ENCODE peak calls at places on chromosomes 5 and 9, in eight cellular contexts. G is CD8-positive, alpha-beta T cell; O is WERI-Rb-1; P is psoas muscle; R is dorsolateral prefrontal cortex; H is cardiac muscle cell; S is fibroblast of pulmonary artery; T is GM06990. Q is an unnamed sample.

GRCh38 chr9:121884057-121884512 is 209.0 kb downstream of the TTLL11 start:
- DNase-seq in G (no peak), O (no peak), P (no peak), R (peak), H (no peak), S (no peak), T (no peak), Q (no peak)

GRCh38 chr9:105290401-105290800 is 46.0 kb downstream of the SLC44A1 start:
- DNase-seq in G (no peak), O (no peak), P (no peak), R (no peak), H (peak), S (peak), T (no peak), Q (peak)

GRCh38 chr5:1536298-1537165 is 12.8 kb upstream of the LPCAT1 start:
- DNase-seq in G (peak), O (peak), P (peak), R (no peak), H (peak), S (no peak), T (peak), Q (peak)

GRCh38 chr9:99124534-99124933 is 19.6 kb downstream of the TGFBR1 start:
- DNase-seq in G (no peak), O (no peak), P (no peak), R (no peak), H (no peak), S (no peak), T (no peak), Q (no peak)

GRCh38 chr5:8216921-8217320 is 348.0 kb downstream of the MTRR start:
- DNase-seq in G (no peak), O (no peak), P (no peak), R (no peak), H (no peak), S (no peak), T (no peak), Q (no peak)

GRCh38 chr5:44828719-44829118 is 20.0 kb downstream of the MRPS30 start:
- DNase-seq in G (no peak), O (no peak), P (no peak), R (no peak), H (no peak), S (no peak), T (no peak), Q (no peak)

GRCh38 chr9:12774861-12775367 is at the start of gene LURAP1L:
- DNase-seq in G (no peak), O (peak), P (no peak), R (peak), H (peak), S (peak), T (no peak), Q (peak)

GRCh38 chr9:81601639-81602623 is 87.4 kb downstream of the TLE1 start:
- DNase-seq in G (no peak), O (no peak), P (no peak), R (no peak), H (peak), S (peak), T (no peak), Q (peak)

GRCh38 chr9:90838761-90839160 is 37.1 kb downstream of the SYK start:
- DNase-seq in G (no peak), O (no peak), P (no peak), R (no peak), H (no peak), S (no peak), T (no peak), Q (no peak)

GRCh38 chr5:14698495-14698894 is 34.0 kb downstream of the OTULIN start:
- DNase-seq in G (no peak), O (no peak), P (no peak), R (no peak), H (no peak), S (no peak), T (no peak), Q (no peak)

GRCh38 chr5:157172408-157172807 is 6.3 kb upstream of the GARIN3 start:
- DNase-seq in G (peak), O (no peak), P (no peak), R (no peak), H (no peak), S (no peak), T (peak), Q (no peak)

GRCh38 chr9:125405938-125406811 is 144.5 kb downstream of the GAPVD1 start:
- DNase-seq in G (no peak), O (no peak), P (no peak), R (no peak), H (peak), S (peak), T (no peak), Q (peak)

GRCh38 chr9:78871452-78872331 is 574.8 kb downstream of the PSAT1 start:
- DNase-seq in G (no peak), O (no peak), P (no peak), R (no peak), H (peak), S (peak), T (no peak), Q (peak)

GRCh38 chr9:10443805-10444204 is 169.0 kb downstream of the PTPRD start:
- DNase-seq in G (no peak), O (no peak), P (no peak), R (no peak), H (no peak), S (no peak), T (no peak), Q (no peak)

GRCh38 chr5:116375926-116376325 is 198.7 kb downstream of the SEMA6A start:
- DNase-seq in G (no peak), O (no peak), P (peak), R (peak), H (no peak), S (no peak), T (no peak), Q (no peak)

DNA sequence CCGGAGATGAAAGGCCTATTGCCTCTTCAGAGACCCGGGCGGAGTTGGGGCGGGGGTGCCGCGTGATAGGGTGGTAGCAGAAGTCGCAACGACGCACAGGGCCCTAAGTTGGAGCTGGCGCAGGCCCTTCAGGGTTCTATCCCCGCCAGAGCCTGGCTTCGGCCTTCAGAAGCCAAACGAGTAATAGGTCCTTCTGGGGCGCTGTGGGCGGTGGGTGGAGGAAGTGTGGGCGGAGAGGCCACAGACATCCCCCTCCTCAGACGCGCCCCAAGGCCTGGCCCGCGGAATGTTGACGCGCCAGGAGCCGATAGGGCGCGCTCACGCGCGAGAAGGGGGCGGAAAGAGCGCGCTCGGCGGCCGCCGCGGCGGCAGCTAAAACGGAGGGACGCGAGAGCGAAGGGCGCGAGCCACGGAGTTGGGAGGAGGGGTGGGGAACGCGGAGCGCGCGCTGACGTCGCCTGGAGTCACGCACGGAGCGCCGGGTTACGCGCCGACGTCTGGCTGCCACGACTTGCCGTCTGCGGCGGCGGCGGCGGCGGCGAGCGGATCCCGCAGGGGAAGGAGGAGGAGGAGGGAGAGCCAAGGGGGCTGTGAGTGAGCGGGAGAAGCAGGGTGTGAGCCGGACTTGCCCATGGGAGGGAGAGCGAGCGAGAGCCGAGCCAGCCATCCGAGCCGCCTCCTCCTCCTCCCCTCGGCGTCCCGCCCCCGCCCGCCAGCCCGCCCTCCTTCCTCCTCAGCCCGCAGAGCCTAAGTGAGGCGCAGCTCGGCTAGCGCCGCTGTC is 6.4 kb upstream of the PURA start:
- DNase-seq in G (peak), O (peak), P (peak), R (peak), H (peak), S (peak), T (peak), Q (peak)
- TF ChIP-seq CTCF in G (no peak), O (peak), P (no peak), R (peak), H (peak), S (no peak), T (peak), Q (peak)

GRCh38 chr5:111494350-111494999 is 17.9 kb downstream of the STARD4 start:
- DNase-seq in G (no peak), O (no peak), P (no peak), R (no peak), H (no peak), S (no peak), T (no peak), Q (no peak)
- TF ChIP-seq CTCF in G (no peak), O (no peak), P (no peak), R (no peak), H (no peak), S (no peak), T (no peak), Q (no peak)

GRCh38 chr5:154331267-154331666 is 114.5 kb upstream of the SAP30L start:
- DNase-seq in G (no peak), O (no peak), P (no peak), R (no peak), H (no peak), S (no peak), T (no peak), Q (no peak)

GRCh38 chr5:154330097-154330667 is 115.6 kb upstream of the SAP30L start:
- DNase-seq in G (no peak), O (no peak), P (no peak), R (no peak), H (no peak), S (no peak), T (no peak), Q (no peak)

GRCh38 chr5:154329519-154329918 is 116.3 kb upstream of the SAP30L start:
- DNase-seq in G (no peak), O (no peak), P (no peak), R (no peak), H (no peak), S (no peak), T (no peak), Q (no peak)

GRCh38 chr5:154333016-154333415 is 112.8 kb upstream of the SAP30L start:
- DNase-seq in G (no peak), O (no peak), P (no peak), R (no peak), H (no peak), S (no peak), T (no peak), Q (no peak)

GRCh38 chr5:154331924-154332323 is 113.9 kb upstream of the SAP30L start:
- DNase-seq in G (no peak), O (no peak), P (no peak), R (no peak), H (no peak), S (no peak), T (no peak), Q (no peak)
- TF ChIP-seq CTCF in G (no peak), O (no peak), P (no peak), R (no peak), H (no peak), S (no peak), T (no peak), Q (no peak)

DNA sequence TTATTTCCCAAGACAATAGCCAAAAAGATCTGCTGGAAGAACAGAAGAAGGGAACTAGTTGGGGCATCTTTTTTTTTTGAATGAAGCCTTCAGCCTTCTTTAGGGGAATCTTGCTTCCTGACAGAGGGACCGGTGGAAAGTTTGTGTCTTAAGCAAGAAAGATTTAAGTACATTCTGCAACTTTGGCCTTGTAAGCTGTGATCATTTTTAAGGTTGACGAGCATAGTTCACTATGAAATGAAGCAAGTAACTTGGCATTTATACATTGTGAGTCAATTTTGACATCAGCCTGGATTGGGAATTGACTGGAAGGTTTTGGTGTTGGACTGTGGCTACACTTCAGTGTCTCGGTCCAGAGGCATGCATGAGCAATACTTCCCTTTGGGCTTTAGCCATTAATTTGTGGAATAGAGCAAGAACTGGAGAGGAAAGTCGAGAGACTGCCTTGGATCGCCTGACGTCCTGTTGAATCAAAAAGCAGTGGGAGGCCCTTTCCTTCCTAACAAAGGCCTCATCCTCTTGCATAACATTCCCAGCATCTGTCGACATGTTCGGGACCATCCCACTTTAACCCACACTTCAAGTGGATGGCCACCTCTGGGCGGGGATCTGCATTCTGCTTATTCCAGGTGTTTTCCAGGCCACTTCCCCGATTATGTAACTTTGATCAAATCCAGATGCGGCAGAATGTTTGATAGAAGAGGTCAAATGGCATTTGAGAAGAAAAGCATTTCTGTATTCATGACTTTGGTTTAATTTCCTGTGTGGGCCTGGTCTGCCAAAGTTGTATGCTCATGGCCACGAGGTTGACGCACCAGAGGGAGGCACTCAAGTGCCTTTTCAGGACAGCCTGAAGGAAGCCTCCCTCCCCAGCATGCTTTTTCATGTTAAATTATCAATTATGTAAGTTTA is 12.5 kb downstream of the ABL1 start:
- DNase-seq in G (no peak), O (no peak), P (peak), R (no peak), H (peak), S (peak), T (no peak), Q (peak)
- TF ChIP-seq CTCF in G (no peak), O (peak), P (no peak), R (no peak), H (peak), S (peak), T (no peak), Q (peak)

GRCh38 chr5:59424515-59424914 is 469.0 kb downstream of the PDE4D start:
- DNase-seq in G (no peak), O (no peak), P (no peak), R (no peak), H (no peak), S (no peak), T (no peak), Q (no peak)

GRCh38 chr5:59416441-59416840 is 477.1 kb downstream of the PDE4D start:
- DNase-seq in G (no peak), O (no peak), P (no peak), R (no peak), H (peak), S (peak), T (no peak), Q (peak)

GRCh38 chr5:59423021-59423420 is 470.5 kb downstream of the PDE4D start:
- DNase-seq in G (no peak), O (no peak), P (no peak), R (no peak), H (peak), S (peak), T (no peak), Q (peak)

GRCh38 chr5:59422026-59422941 is 471.2 kb downstream of the PDE4D start:
- DNase-seq in G (no peak), O (no peak), P (no peak), R (no peak), H (no peak), S (no peak), T (no peak), Q (peak)

GRCh38 chr5:59418766-59419165 is 474.8 kb downstream of the PDE4D start:
- DNase-seq in G (no peak), O (peak), P (no peak), R (no peak), H (no peak), S (no peak), T (no peak), Q (no peak)
- TF ChIP-seq CTCF in G (no peak), O (no peak), P (no peak), R (no peak), H (no peak), S (no peak), T (no peak), Q (no peak)

GRCh38 chr9:88989961-88990570 is 1.2 kb upstream of the S1PR3 start:
- DNase-seq in G (no peak), O (no peak), P (no peak), R (no peak), H (no peak), S (no peak), T (no peak), Q (no peak)

GRCh38 chr9:88990721-88991065 is 575 bp upstream of the S1PR3 start:
- DNase-seq in G (no peak), O (peak), P (no peak), R (no peak), H (no peak), S (no peak), T (no peak), Q (no peak)

GRCh38 chr9:88992556-88992955 is 1.3 kb downstream of the S1PR3 start:
- DNase-seq in G (no peak), O (no peak), P (no peak), R (no peak), H (no peak), S (no peak), T (no peak), Q (no peak)

GRCh38 chr9:88993327-88993726 is 2.1 kb downstream of the S1PR3 start:
- DNase-seq in G (no peak), O (no peak), P (no peak), R (no peak), H (peak), S (peak), T (no peak), Q (no peak)

GRCh38 chr9:88991066-88992030 is at the start of gene S1PR3:
- DNase-seq in G (no peak), O (peak), P (peak), R (no peak), H (peak), S (no peak), T (no peak), Q (peak)
- TF ChIP-seq CTCF in G (no peak), O (peak), P (no peak), R (no peak), H (peak), S (no peak), T (no peak), Q (peak)

Q was measured in foreskin fibroblast.